ENCODE peak calls at places on chromosomes 7 and 10, in five cellular contexts. One of them, this sample, is unnamed. For H3K4me1, the result is how much of the 10 kb centered on the place peaks cover.

GRCh38 chr7:157402911-157403534 is 66.2 kb downstream of the DNAJB6 start:
- DNase-seq in DND-41: no peak
- DNase-seq in H1: no peak
- DNase-seq in PC-3: no peak
- DNase-seq in mesendoderm: no peak
- DNase-seq in this sample: no peak

GRCh38 chr10:124267231-124267885 is 151.4 kb downstream of the OAT start:
- DNase-seq in PC-3: no peak
- DNase-seq in mesendoderm: no peak
- DNase-seq in DND-41: no peak
- DNase-seq in H1: no peak
- DNase-seq in this sample: no peak

GRCh38 chr7:155951554-155952158 is 139.4 kb upstream of the SHH start:
- DNase-seq in mesendoderm: peak
- DNase-seq in DND-41: no peak
- DNase-seq in H1: no peak
- DNase-seq in PC-3: peak
- DNase-seq in this sample: no peak

GRCh38 chr10:114714281-114714741 is 56.2 kb upstream of the ABLIM1 start:
- DNase-seq in PC-3: peak
- DNase-seq in H1: no peak
- DNase-seq in DND-41: no peak
- DNase-seq in mesendoderm: no peak
- DNase-seq in this sample: no peak

GRCh38 chr7:27784399-27785053 is 44.6 kb downstream of the TAX1BP1 start:
- DNase-seq in DND-41: peak
- DNase-seq in H1: no peak
- DNase-seq in mesendoderm: peak
- DNase-seq in PC-3: peak
- DNase-seq in this sample: peak

GRCh38 chr10:129971381-129972144 is 7.5 kb upstream of the EBF3 start:
- DNase-seq in mesendoderm: peak
- DNase-seq in DND-41: no peak
- DNase-seq in H1: peak
- DNase-seq in PC-3: peak
- DNase-seq in this sample: peak

GRCh38 chr10:90192825-90193224 is 491.4 kb downstream of the KIF20B start:
- DNase-seq in PC-3: no peak
- DNase-seq in H1: no peak
- DNase-seq in DND-41: no peak
- DNase-seq in mesendoderm: no peak
- DNase-seq in this sample: no peak

GRCh38 chr10:48792121-48792520 is 107.4 kb downstream of the WDFY4 start:
- DNase-seq in DND-41: no peak
- DNase-seq in mesendoderm: no peak
- DNase-seq in PC-3: no peak
- DNase-seq in H1: no peak
- DNase-seq in this sample: no peak

GRCh38 chr10:103718247-103718620 is 137.1 kb downstream of the SH3PXD2A start:
- DNase-seq in PC-3: no peak
- DNase-seq in mesendoderm: no peak
- DNase-seq in DND-41: no peak
- DNase-seq in H1: no peak
- DNase-seq in this sample: no peak

GRCh38 chr7:17524746-17525145 is 226.3 kb downstream of the AHR start:
- DNase-seq in DND-41: no peak
- DNase-seq in mesendoderm: no peak
- DNase-seq in H1: no peak
- DNase-seq in PC-3: no peak
- DNase-seq in this sample: no peak

GRCh38 chr7:95312561-95312960 is 11.8 kb downstream of the PON1 start:
- DNase-seq in DND-41: no peak
- DNase-seq in PC-3: no peak
- DNase-seq in H1: no peak
- DNase-seq in mesendoderm: no peak
- DNase-seq in this sample: no peak

GRCh38 chr10:72308320-72308987 is 34.7 kb downstream of the DDIT4 start:
- DNase-seq in PC-3: peak
- DNase-seq in DND-41: peak
- DNase-seq in H1: no peak
- DNase-seq in mesendoderm: no peak
- DNase-seq in this sample: no peak

GRCh38 chr10:63497321-63497720 is 23.9 kb upstream of the REEP3 start:
- DNase-seq in DND-41: no peak
- DNase-seq in PC-3: no peak
- DNase-seq in mesendoderm: no peak
- DNase-seq in H1: no peak
- DNase-seq in this sample: no peak

GRCh38 chr10:90587081-90587491 is 270.8 kb downstream of the HTR7 start:
- DNase-seq in H1: no peak
- DNase-seq in mesendoderm: no peak
- DNase-seq in PC-3: peak
- DNase-seq in DND-41: no peak
- DNase-seq in this sample: no peak

GRCh38 chr10:110392860-110393732 is 88.4 kb upstream of the SMNDC1 start:
- DNase-seq in DND-41: no peak
- DNase-seq in H1: no peak
- DNase-seq in PC-3: no peak
- DNase-seq in mesendoderm: peak
- DNase-seq in this sample: no peak

GRCh38 chr10:86671419-86671818 is 3.1 kb downstream of the LDB3 start:
- DNase-seq in H1: no peak
- DNase-seq in DND-41: no peak
- DNase-seq in mesendoderm: no peak
- DNase-seq in PC-3: peak
- DNase-seq in this sample: no peak

GRCh38 chr10:86670876-86671275 is 2.6 kb downstream of the LDB3 start:
- DNase-seq in DND-41: no peak
- DNase-seq in mesendoderm: no peak
- DNase-seq in PC-3: no peak
- DNase-seq in H1: no peak
- DNase-seq in this sample: no peak

GRCh38 chr10:86671985-86672710 is 3.8 kb downstream of the LDB3 start:
- DNase-seq in H1: no peak
- DNase-seq in PC-3: no peak
- DNase-seq in mesendoderm: peak
- DNase-seq in DND-41: no peak
- DNase-seq in this sample: peak

GRCh38 chr10:86668297-86669165 is at the start of gene LDB3:
- DNase-seq in H1: no peak
- DNase-seq in mesendoderm: peak
- DNase-seq in DND-41: no peak
- DNase-seq in PC-3: peak
- DNase-seq in this sample: peak

GRCh38 chr10:86670290-86670811 is 2.0 kb downstream of the LDB3 start:
- DNase-seq in DND-41: no peak
- DNase-seq in PC-3: no peak
- DNase-seq in H1: no peak
- DNase-seq in mesendoderm: peak
- DNase-seq in this sample: no peak
- H3K4me1 ChIP-seq in DND-41: under half
- H3K4me1 ChIP-seq in PC-3: half or more
- H3K4me1 ChIP-seq in H1: under half
- H3K4me1 ChIP-seq in mesendoderm: under half
- H3K4me1 ChIP-seq in this sample: half or more

DNA sequence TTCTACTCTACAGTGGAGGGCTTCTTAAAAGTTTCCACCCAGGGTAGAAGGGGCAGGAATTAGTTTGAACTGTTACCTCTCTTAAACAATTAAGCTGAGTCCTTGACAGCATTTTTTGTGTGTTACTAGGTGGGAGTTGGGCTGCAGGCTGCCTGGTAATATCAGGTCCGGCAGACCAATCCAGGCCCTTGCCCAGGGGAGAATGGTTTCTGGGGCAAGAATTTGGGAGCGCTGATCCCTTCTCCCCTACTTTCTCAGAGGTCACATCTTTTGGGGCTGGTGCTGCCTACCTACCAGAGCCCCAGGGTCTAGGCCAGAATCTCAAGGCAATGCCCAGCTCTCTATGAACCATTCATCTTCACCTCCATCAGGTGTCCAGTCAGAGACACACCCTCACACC is 1.6 kb downstream of the PPRC1 start:
- DNase-seq in H1: no peak
- DNase-seq in DND-41: no peak
- DNase-seq in mesendoderm: no peak
- DNase-seq in PC-3: no peak
- DNase-seq in this sample: no peak
- H3K27ac ChIP-seq in H1: no peak
- H3K27ac ChIP-seq in DND-41: peak
- H3K27ac ChIP-seq in mesendoderm: no peak
- H3K27ac ChIP-seq in PC-3: peak
- H3K27ac ChIP-seq in this sample: peak

GRCh38 chr7:5284304-5285281 is 1.9 kb downstream of the SLC29A4 start:
- DNase-seq in PC-3: peak
- DNase-seq in mesendoderm: peak
- DNase-seq in DND-41: no peak
- DNase-seq in H1: peak
- DNase-seq in this sample: peak
- H3K4me2 ChIP-seq in PC-3: no peak
- H3K4me2 ChIP-seq in mesendoderm: no peak
- H3K4me2 ChIP-seq in DND-41: no peak
- H3K4me2 ChIP-seq in H1: peak
- H3K4me2 ChIP-seq in this sample: no peak

DNA sequence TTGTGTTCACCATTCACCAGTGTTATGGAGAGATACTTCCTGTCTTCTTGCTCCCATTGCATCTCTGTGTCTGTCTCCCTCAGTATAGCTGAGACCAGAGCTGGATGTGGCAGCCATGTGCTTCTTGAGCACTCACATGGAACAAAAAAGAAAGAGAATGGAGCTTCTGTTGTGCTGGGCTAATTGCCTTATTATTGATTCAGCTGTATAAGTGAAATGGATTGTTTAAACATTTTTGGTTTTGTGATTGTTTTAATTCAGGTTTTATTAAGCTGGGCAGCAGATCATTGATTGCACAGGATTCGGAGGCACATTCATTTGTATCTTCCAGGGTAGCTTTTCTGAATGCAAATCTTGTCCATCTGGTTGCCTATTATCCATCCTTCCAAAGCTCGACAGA is 119.9 kb downstream of the CCNY start:
- DNase-seq in mesendoderm: no peak
- DNase-seq in DND-41: no peak
- DNase-seq in PC-3: no peak
- DNase-seq in H1: no peak
- DNase-seq in this sample: no peak
- H3K4me1 ChIP-seq in mesendoderm: under half
- H3K4me1 ChIP-seq in DND-41: under half
- H3K4me1 ChIP-seq in PC-3: under half
- H3K4me1 ChIP-seq in H1: under half
- H3K4me1 ChIP-seq in this sample: under half

GRCh38 chr7:47362984-47363383 is 218.9 kb downstream of the TNS3 start:
- DNase-seq in mesendoderm: no peak
- DNase-seq in PC-3: no peak
- DNase-seq in DND-41: no peak
- DNase-seq in H1: no peak
- DNase-seq in this sample: no peak

GRCh38 chr7:47358944-47359588 is 222.8 kb downstream of the TNS3 start:
- DNase-seq in PC-3: peak
- DNase-seq in mesendoderm: no peak
- DNase-seq in DND-41: no peak
- DNase-seq in H1: no peak
- DNase-seq in this sample: no peak

GRCh38 chr7:47361229-47361628 is 220.7 kb downstream of the TNS3 start:
- DNase-seq in PC-3: no peak
- DNase-seq in DND-41: no peak
- DNase-seq in mesendoderm: no peak
- DNase-seq in H1: no peak
- DNase-seq in this sample: no peak

GRCh38 chr7:47360301-47360900 is 221.5 kb downstream of the TNS3 start:
- DNase-seq in DND-41: no peak
- DNase-seq in H1: no peak
- DNase-seq in PC-3: no peak
- DNase-seq in mesendoderm: no peak
- DNase-seq in this sample: no peak

GRCh38 chr7:47361746-47362215 is 220.1 kb downstream of the TNS3 start:
- DNase-seq in mesendoderm: no peak
- DNase-seq in PC-3: peak
- DNase-seq in DND-41: no peak
- DNase-seq in H1: no peak
- DNase-seq in this sample: no peak
- H3K27ac ChIP-seq in mesendoderm: no peak
- H3K27ac ChIP-seq in PC-3: peak
- H3K27ac ChIP-seq in DND-41: no peak
- H3K27ac ChIP-seq in H1: no peak
- H3K27ac ChIP-seq in this sample: no peak

DNA sequence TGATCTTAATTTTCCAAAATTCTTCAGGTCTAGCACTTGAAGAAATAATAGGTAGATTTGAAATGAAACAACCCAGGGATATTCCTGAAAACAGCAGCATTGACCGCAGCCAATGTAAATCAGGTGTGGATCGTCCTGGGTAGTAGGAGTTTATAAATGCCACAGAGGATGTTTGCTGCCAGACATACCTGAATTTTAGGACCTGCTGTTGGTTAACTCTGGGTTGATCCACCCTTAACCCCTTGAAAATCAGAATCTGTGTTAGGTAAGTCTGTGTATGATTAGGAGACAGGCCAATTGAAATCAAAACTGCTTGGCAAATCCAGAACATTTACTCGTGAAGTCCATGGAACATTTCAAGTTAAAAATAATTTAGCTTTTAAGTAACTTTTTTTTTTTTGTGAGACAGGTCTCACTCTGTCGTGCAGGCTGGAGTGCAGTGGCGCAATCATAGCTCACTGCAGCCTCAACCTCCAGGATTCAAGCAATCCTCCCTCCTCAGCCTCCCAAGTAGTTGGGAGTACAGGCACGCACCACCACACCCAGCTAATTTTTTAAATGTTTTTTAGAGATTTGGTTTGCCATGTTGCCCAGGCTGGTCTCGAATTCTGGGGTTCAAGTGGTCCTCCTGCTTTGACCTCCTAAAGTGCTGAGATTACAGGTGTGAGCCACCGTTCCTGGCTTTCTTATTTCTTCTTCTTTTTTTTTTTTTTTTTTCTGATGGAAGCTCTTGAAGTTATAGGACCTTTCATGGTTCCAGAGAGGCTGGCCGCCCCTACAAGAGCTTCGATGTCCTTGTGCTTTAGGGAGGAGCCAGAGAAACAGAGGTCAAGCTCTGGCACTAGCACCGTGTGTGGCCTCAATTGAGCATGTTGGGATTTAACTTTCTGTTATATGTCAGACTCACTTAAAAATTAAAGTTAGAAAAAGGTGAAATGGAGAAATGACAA is 2.0 kb downstream of the POR start:
- DNase-seq in PC-3: no peak
- DNase-seq in DND-41: no peak
- DNase-seq in H1: no peak
- DNase-seq in mesendoderm: no peak
- DNase-seq in this sample: no peak
- H3K4me2 ChIP-seq in PC-3: peak
- H3K4me2 ChIP-seq in DND-41: no peak
- H3K4me2 ChIP-seq in H1: peak
- H3K4me2 ChIP-seq in mesendoderm: no peak
- H3K4me2 ChIP-seq in this sample: peak

DNA sequence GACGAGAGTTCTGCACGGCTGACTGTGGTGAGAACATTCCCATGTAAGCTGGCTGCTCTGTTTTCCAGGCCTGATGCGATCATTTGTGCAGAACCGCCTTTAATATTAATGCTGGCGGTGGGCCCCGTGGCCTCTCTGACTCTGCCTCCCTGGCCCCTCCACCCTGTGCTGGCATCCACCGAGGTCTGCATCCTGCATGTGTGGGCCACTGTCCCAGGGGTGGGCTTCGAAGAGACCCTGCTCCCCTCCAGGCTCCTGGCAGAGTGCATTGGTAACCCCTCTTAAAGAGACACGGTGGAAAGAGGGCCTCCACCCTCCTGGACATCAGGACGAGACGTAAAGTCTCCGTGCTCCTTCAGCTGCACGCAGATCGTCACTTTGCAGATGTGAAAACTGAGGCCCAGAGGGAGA is 67.3 kb upstream of the FAM20C start:
- DNase-seq in mesendoderm: no peak
- DNase-seq in PC-3: no peak
- DNase-seq in DND-41: no peak
- DNase-seq in H1: no peak
- DNase-seq in this sample: no peak
- H3K4me1 ChIP-seq in mesendoderm: under half
- H3K4me1 ChIP-seq in PC-3: under half
- H3K4me1 ChIP-seq in DND-41: under half
- H3K4me1 ChIP-seq in H1: under half
- H3K4me1 ChIP-seq in this sample: under half

This sample was measured in Karpas-422.